ENCODE peak calls at places on chromosomes 7 and 10, in six cellular contexts. L, C, M, R, K and G are unnamed samples.

GRCh38 chr10:75352650-75353049 is 48.9 kb downstream of the ZNF503 start:
- DNase-seq in M (no peak), K (no peak), L (no peak), C (no peak), R (no peak), G (no peak)

GRCh38 chr10:1560535-1561192 is 176.7 kb downstream of the ADARB2 start:
- DNase-seq in K (no peak), L (no peak), C (no peak), R (no peak), M (no peak), G (no peak)

GRCh38 chr7:16083931-16084330 is 337.4 kb downstream of the CRPPA start:
- DNase-seq in K (peak; percentile 30), R (no peak), C (no peak), M (no peak), L (no peak), G (no peak)

GRCh38 chr10:79116801-79117723 is 48.3 kb downstream of the ZMIZ1 start:
- DNase-seq in R (no peak), C (no peak), M (no peak), K (peak; percentile 48), L (no peak), G (peak; percentile 68)

GRCh38 chr7:95687759-95688343 is 84.5 kb upstream of the DYNC1I1 start:
- DNase-seq in L (peak; percentile 42), K (no peak), R (peak; percentile 6), C (peak; percentile 8), M (no peak), G (no peak)

GRCh38 chr10:131180086-131180485 is 131.4 kb downstream of the TCERG1L start:
- DNase-seq in M (no peak), K (no peak), L (no peak), C (no peak), R (no peak), G (no peak)

GRCh38 chr10:11328264-11329054 is 283.0 kb downstream of the USP6NL start:
- DNase-seq in K (no peak), L (peak; percentile 66), M (no peak), C (no peak), R (no peak), G (no peak)

GRCh38 chr10:102675887-102676616 is 31.8 kb downstream of the TRIM8 start:
- DNase-seq in C (no peak), K (peak; percentile 97), L (no peak), R (peak; percentile 20), M (peak; percentile 89), G (no peak)

GRCh38 chr7:43112941-43113621 is 634 bp downstream of the HECW1 start:
- DNase-seq in K (peak; percentile 57), R (peak; percentile 12), M (no peak), L (peak; percentile 48), C (no peak), G (no peak)

GRCh38 chr10:13719411-13719810 is 132.6 kb downstream of the PRPF18 start:
- DNase-seq in K (no peak), R (no peak), M (no peak), L (no peak), C (no peak), G (no peak)

GRCh38 chr7:116970148-116970910 is 17.0 kb downstream of the ST7 start:
- DNase-seq in M (no peak), L (no peak), C (no peak), R (no peak), K (no peak), G (no peak)